ENCODE peak calls at places on chromosomes 2 and 18, in five cellular contexts. C is heart left ventricle, O is dorsolateral prefrontal cortex, D is MM.1S, S is cardiac muscle cell. Z is an unnamed sample.

GRCh38 chr2:56244911-56245530 is 61.2 kb downstream of the CCDC85A start:
- DNase-seq in D (no peak), S (no peak), C (no peak), O (no peak), Z (no peak)

GRCh38 chr2:174802459-174802858 is 38.2 kb upstream of the CHRNA1 start:
- DNase-seq in C (no peak), O (no peak), D (no peak), S (no peak), Z (no peak)

GRCh38 chr2:6820903-6821584 is 44.7 kb downstream of the CMPK2 start:
- DNase-seq in C (peak), D (no peak), S (no peak), O (no peak), Z (no peak)

GRCh38 chr2:15560988-15561573 is at the start of gene NBAS:
- DNase-seq in C (peak), O (peak), S (peak), D (peak), Z (peak)

GRCh38 chr2:43080626-43081025 is 145.8 kb downstream of the ZFP36L2 start:
- DNase-seq in D (no peak), O (no peak), C (no peak), S (no peak), Z (no peak)

GRCh38 chr2:228048838-228049490 is 132.5 kb downstream of the SPHKAP start:
- DNase-seq in D (peak), C (peak), O (peak), S (peak), Z (peak)

GRCh38 chr2:9163306-9164111 is 43.1 kb upstream of the ASAP2 start:
- DNase-seq in S (peak), O (no peak), D (no peak), C (no peak), Z (no peak)

GRCh38 chr18:55763298-55763697 is 175.3 kb upstream of the TCF4 start:
- DNase-seq in O (no peak), C (no peak), S (no peak), D (no peak), Z (no peak)

GRCh38 chr2:171723724-171724683 is 36.7 kb downstream of the DYNC1I2 start:
- DNase-seq in C (no peak), D (no peak), S (peak), O (peak), Z (peak)

GRCh38 chr2:238574490-238575271 is 148.0 kb downstream of the ASB1 start:
- DNase-seq in C (no peak), D (no peak), O (no peak), S (no peak), Z (no peak)

GRCh38 chr18:63705401-63705800 is 2.6 kb downstream of the SERPINB11 start:
- DNase-seq in S (no peak), O (no peak), D (no peak), C (no peak), Z (no peak)

GRCh38 chr2:156455366-156455975 is 19.3 kb downstream of the GPD2 start:
- DNase-seq in C (no peak), S (no peak), D (no peak), O (no peak), Z (no peak)

GRCh38 chr2:242058116-242058680 is 188.7 kb downstream of the RTP5 start:
- DNase-seq in D (no peak), C (no peak), O (no peak), S (no peak), Z (no peak)

GRCh38 chr2:81786809-81787208 is 1482.3 kb upstream of the LRRTM1 start:
- DNase-seq in S (no peak), C (no peak), O (no peak), D (no peak), Z (no peak)

GRCh38 chr2:48589170-48589767 is 28.4 kb upstream of the GTF2A1L start:
- DNase-seq in D (no peak), S (peak), O (peak), C (peak), Z (peak)

GRCh38 chr2:85133751-85134254 is 611 bp downstream of the TCF7L1 start:
- DNase-seq in C (peak), O (no peak), D (no peak), S (peak), Z (peak)

GRCh38 chr2:36399050-36399449 is 43.5 kb downstream of the CRIM1 start:
- DNase-seq in O (no peak), D (no peak), S (no peak), C (no peak), Z (no peak)

GRCh38 chr18:50654211-50654610 is 94.3 kb downstream of the MAPK4 start:
- DNase-seq in S (no peak), O (no peak), C (no peak), D (no peak), Z (no peak)

GRCh38 chr2:96534701-96535181 is 1.8 kb upstream of the ARID5A start:
- DNase-seq in O (no peak), S (no peak), D (no peak), C (no peak), Z (no peak)

GRCh38 chr2:26666671-26667070 is 25.5 kb upstream of the CIB4 start:
- DNase-seq in D (no peak), S (no peak), C (no peak), O (no peak), Z (no peak)

GRCh38 chr2:41937921-41938708 is 109.7 kb upstream of the PKDCC start:
- DNase-seq in O (no peak), S (peak), D (no peak), C (peak), Z (no peak)

GRCh38 chr2:24813645-24814257 is 20.5 kb downstream of the CENPO start:
- DNase-seq in C (no peak), S (no peak), D (no peak), O (no peak), Z (no peak)

GRCh38 chr18:78632111-78632541 is 347.5 kb upstream of the SALL3 start:
- DNase-seq in C (no peak), S (no peak), D (no peak), O (no peak), Z (no peak)

GRCh38 chr2:48943436-48943835 is 187.9 kb upstream of the LHCGR start:
- DNase-seq in O (no peak), C (no peak), S (peak), D (no peak), Z (no peak)

GRCh38 chr2:148978736-148979135 is 59.8 kb upstream of the LYPD6B start:
- DNase-seq in O (no peak), D (no peak), S (peak), C (no peak), Z (no peak)

GRCh38 chr2:208935531-208935930 is 488.3 kb upstream of the MAP2 start:
- DNase-seq in S (no peak), O (no peak), D (peak), C (no peak), Z (no peak)

GRCh38 chr18:27696148-27696547 is 480.8 kb downstream of the CDH2 start:
- DNase-seq in O (no peak), C (no peak), S (no peak), D (no peak), Z (no peak)

GRCh38 chr2:11646530-11646929 is 23.5 kb downstream of the NTSR2 start:
- DNase-seq in D (no peak), C (no peak), O (no peak), S (no peak), Z (no peak)

GRCh38 chr2:1721706-1722483 is 22.4 kb downstream of the PXDN start:
- DNase-seq in D (no peak), C (no peak), S (peak), O (peak), Z (no peak)

GRCh38 chr2:191059308-191059707 is 45.3 kb upstream of the STAT1 start:
- DNase-seq in C (no peak), S (no peak), O (no peak), D (no peak), Z (no peak)

GRCh38 chr18:32249147-32249546 is 59.3 kb downstream of the MEP1B start:
- DNase-seq in O (no peak), C (no peak), S (no peak), D (no peak), Z (no peak)

GRCh38 chr2:202883987-202884675 is 12.6 kb upstream of the ICA1L start:
- DNase-seq in O (no peak), C (no peak), D (no peak), S (peak), Z (no peak)
- TF ChIP-seq CTCF in O (no peak), C (no peak), D (no peak), S (peak), Z (no peak)

DNA sequence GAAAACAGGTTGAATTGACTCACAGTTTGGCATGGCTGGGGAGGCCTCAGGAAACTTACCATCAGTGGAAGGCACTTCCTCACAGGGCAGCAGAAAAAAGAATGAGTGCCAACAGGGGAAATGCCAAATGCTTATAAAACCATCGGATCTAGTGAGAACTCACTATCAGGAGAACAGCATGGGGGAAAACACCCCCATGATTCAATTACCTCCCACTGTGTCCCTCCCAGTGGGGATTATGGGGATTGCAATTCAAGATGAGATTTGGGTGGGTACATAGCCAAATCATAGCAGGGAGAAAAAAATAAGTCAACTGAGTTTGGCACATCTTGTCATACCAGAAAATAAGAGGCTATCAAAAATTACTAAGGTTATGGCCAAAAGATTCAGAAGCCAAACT is 96.3 kb downstream of the TRIP12 start:
- DNase-seq in D (no peak), S (no peak), O (no peak), C (no peak), Z (no peak)
- TF ChIP-seq CTCF in D (no peak), S (no peak), O (no peak), C (no peak), Z (peak)

GRCh38 chr2:69510204-69510603 is 73.0 kb upstream of the NFU1 start:
- DNase-seq in O (no peak), C (no peak), D (no peak), S (no peak), Z (no peak)
- TF ChIP-seq CTCF in O (no peak), C (no peak), D (no peak), S (no peak), Z (no peak)

DNA sequence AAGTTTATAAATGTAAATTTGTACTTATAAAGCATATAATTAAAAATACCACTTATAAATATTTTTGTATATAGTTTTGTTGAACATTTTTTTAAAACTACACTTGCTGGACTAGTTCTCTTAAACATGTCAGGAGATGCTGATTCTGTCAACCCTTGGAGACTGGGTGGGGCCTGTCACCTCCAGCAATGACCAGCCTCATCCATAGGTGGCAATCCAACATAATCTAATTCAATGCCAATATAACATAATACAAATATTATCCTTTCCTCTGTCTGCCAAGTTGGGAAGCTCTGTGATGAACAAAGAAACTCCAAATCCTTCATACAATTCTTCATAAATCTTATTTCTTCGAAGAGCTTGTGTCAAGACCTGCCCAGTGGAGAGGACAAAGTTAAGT is 140.4 kb downstream of the RBMS1 start:
- DNase-seq in O (no peak), C (no peak), S (no peak), D (peak), Z (no peak)
- TF ChIP-seq CTCF in O (no peak), C (no peak), S (no peak), D (peak), Z (no peak)

GRCh38 chr2:219457784-219458369 is 23.2 kb downstream of the SPEG start:
- DNase-seq in C (no peak), D (no peak), O (no peak), S (no peak), Z (no peak)
- TF ChIP-seq CTCF in C (no peak), D (peak), O (no peak), S (no peak), Z (no peak)